ENCODE peak calls at places on chromosomes 6 and 20, in five cellular contexts. C, H, O, E and W are unnamed samples.
A peak's percentile ranks its signal among the peaks of the same experiment; 100 is the strongest.

GRCh38 chr6:143194095-143194589 is 133.5 kb downstream of the AIG1 start:
- DNase-seq in O (no peak), H (no peak), C (no peak), E (no peak), W (no peak)

GRCh38 chr20:9354579-9354978 is 159.8 kb upstream of the LAMP5 start:
- DNase-seq in E (no peak), H (no peak), O (no peak), C (no peak), W (no peak)

GRCh38 chr20:20492521-20493334 is 124.8 kb downstream of the INSM1 start:
- DNase-seq in O (no peak), H (no peak), C (no peak), E (no peak), W (no peak)

GRCh38 chr6:44021628-44022295 is 105.5 kb downstream of the MRPL14 start:
- DNase-seq in O (no peak), H (no peak), C (peak; percentile 35), E (no peak), W (no peak)

GRCh38 chr6:139452176-139452876 is 77.9 kb upstream of the CITED2 start:
- DNase-seq in E (no peak), O (no peak), C (no peak), H (no peak), W (no peak)

GRCh38 chr20:14622796-14623195 is 285.4 kb upstream of the FLRT3 start:
- DNase-seq in E (no peak), H (no peak), O (no peak), C (no peak), W (no peak)

GRCh38 chr6:93516441-93516840 is 97.1 kb upstream of the EPHA7 start:
- DNase-seq in H (no peak), O (no peak), C (no peak), E (no peak), W (no peak)

GRCh38 chr6:113734886-113735481 is 122.2 kb upstream of the MARCKS start:
- DNase-seq in E (no peak), C (no peak), O (no peak), H (no peak), W (no peak)

GRCh38 chr6:108653864-108654402 is 93.2 kb downstream of the FOXO3 start:
- DNase-seq in E (peak; percentile 71), C (peak; percentile 67), H (no peak), O (peak; percentile 70), W (peak; percentile 78)

GRCh38 chr6:167831281-167831680 is 4.6 kb downstream of the AFDN start:
- DNase-seq in C (no peak), H (no peak), E (no peak), O (no peak), W (no peak)

GRCh38 chr6:167833396-167833763 is 6.7 kb downstream of the AFDN start:
- DNase-seq in H (no peak), C (no peak), O (no peak), E (no peak), W (no peak)

GRCh38 chr6:167829513-167829912 is 2.8 kb downstream of the AFDN start:
- DNase-seq in O (no peak), H (no peak), C (no peak), E (no peak), W (no peak)

GRCh38 chr6:167835260-167835659 is 8.5 kb downstream of the AFDN start:
- DNase-seq in H (no peak), O (no peak), C (no peak), E (no peak), W (no peak)

GRCh38 chr6:167832497-167833395 is 6.0 kb downstream of the AFDN start:
- DNase-seq in H (no peak), O (no peak), C (no peak), E (no peak), W (no peak)
- H3K4me1 ChIP-seq in H (peaks cover 24% of the 10 kb centered on the region), O (no peaks in the 10 kb centered on the region), C (no peaks in the 10 kb centered on the region), E (peaks cover 16% of the 10 kb centered on the region), W (peaks cover 64% of the 10 kb centered on the region)

GRCh38 chr6:155171747-155172191 is 92.0 kb upstream of the CLDN20 start:
- DNase-seq in C (no peak), O (no peak), H (no peak), E (no peak), W (no peak)
- H3K4me3 ChIP-seq in C (no peak overlapping the region), O (no peak overlapping the region), H (no peak overlapping the region), E (peak overlapping the region; percentile 23), W (peak overlapping the region; percentile 11)

GRCh38 chr20:33731693-33732165 is at the start of gene ZNF341:
- DNase-seq in E (peak; percentile 89), H (peak; percentile 94), C (peak; percentile 90), O (peak; percentile 92), W (peak; percentile 90)
- TF ChIP-seq CTCF in E (peak; percentile 85), H (peak; percentile 81), C (peak; percentile 86), O (peak; percentile 96), W (peak; percentile 91)

GRCh38 chr6:160333101-160333500 is 15.1 kb upstream of the SLC22A3 start:
- DNase-seq in O (no peak), H (no peak), C (no peak), E (no peak), W (no peak)
- H3K4me1 ChIP-seq in O (no peaks in the 10 kb centered on the region), H (no peaks in the 10 kb centered on the region), C (no peaks in the 10 kb centered on the region), E (peaks cover 5% of the 10 kb centered on the region), W (no peaks in the 10 kb centered on the region)

GRCh38 chr20:63007722-63008488 is 1.1 kb upstream of the BHLHE23 start:
- DNase-seq in E (no peak), C (no peak), H (no peak), O (no peak), W (no peak)

GRCh38 chr20:63011798-63012197 is 5.0 kb upstream of the BHLHE23 start:
- DNase-seq in O (no peak), H (no peak), E (no peak), C (no peak), W (no peak)

GRCh38 chr20:63009044-63009961 is 2.5 kb upstream of the BHLHE23 start:
- DNase-seq in E (peak; percentile 72), C (peak; percentile 76), O (peak; percentile 72), H (peak; percentile 75), W (peak; percentile 73)

GRCh38 chr20:63008541-63009043 is 1.8 kb upstream of the BHLHE23 start:
- DNase-seq in O (no peak), E (no peak), C (no peak), H (no peak), W (no peak)

DNA sequence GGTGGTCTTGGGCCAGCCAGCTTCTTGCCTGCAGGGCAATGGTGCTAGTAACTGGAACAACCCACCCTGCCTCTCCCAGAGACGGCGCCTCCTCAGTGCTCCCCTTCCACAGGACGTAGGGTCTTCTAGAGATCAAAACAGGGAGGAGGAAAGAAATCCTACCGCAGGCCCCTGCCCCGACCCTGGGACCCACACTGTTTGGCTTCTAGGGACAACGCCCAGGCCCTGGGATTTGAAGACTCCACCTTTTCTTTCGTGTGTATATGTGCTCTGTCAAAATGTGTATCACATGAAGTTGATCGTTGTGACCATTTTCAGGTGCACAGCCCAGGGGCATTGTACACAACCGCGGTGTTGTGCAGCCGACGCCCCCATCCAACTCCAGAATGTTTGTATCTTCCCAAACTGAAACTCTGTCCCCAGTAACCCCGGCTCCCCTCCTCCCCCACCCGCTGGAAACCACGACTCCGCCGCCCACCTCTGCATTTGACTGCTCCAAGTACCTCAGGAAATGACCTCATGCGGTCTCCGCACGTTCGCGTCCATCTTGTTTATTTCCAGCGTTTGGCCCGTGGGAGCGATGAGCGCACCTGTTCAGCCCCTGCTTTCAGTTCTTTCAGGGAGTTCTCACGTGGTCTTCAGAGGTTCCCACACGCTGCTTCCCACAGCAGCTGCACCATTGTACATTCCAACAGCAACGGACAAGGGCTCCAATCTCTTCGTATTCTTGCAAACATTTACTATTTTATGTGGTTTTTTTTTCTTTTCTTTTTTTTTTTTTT is 3.4 kb upstream of the BHLHE23 start:
- DNase-seq in H (no peak), O (no peak), C (no peak), E (no peak), W (no peak)
- H3K4me3 ChIP-seq in H (no peak overlapping the region), O (no peak overlapping the region), C (no peak overlapping the region), E (peak overlapping the region; percentile 18), W (no peak overlapping the region)

GRCh38 chr6:52696418-52696817 is 25.5 kb downstream of the TMEM14A start:
- DNase-seq in C (no peak), H (peak; percentile 8), E (no peak), O (no peak), W (no peak)
- TF ChIP-seq CTCF in C (no peak), H (peak; percentile 54), E (no peak), O (no peak), W (no peak)

DNA sequence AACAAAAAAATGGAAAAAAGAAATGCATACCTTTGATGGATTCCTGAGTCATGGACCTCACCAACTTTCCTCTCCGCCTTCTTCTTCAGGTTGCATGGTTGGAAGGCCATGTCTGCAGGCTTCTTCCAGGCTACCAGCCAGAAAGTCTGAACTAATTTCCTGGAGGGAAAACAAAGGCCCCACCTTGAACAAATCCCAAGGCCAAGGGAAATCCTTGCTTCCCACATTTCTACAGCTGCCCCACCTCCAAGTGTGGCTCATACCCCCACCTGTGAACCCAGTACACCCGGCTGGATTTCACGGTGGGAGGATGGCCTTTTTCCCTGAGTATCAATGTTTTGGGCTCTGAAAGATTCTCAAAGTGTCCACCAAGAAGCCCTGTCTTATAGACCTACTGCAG is 22.4 kb downstream of the IL17A start:
- DNase-seq in O (no peak), H (no peak), E (no peak), C (no peak), W (no peak)
- H3K4me1 ChIP-seq in O (no peaks in the 10 kb centered on the region), H (no peaks in the 10 kb centered on the region), E (no peaks in the 10 kb centered on the region), C (no peaks in the 10 kb centered on the region), W (no peaks in the 10 kb centered on the region)

DNA sequence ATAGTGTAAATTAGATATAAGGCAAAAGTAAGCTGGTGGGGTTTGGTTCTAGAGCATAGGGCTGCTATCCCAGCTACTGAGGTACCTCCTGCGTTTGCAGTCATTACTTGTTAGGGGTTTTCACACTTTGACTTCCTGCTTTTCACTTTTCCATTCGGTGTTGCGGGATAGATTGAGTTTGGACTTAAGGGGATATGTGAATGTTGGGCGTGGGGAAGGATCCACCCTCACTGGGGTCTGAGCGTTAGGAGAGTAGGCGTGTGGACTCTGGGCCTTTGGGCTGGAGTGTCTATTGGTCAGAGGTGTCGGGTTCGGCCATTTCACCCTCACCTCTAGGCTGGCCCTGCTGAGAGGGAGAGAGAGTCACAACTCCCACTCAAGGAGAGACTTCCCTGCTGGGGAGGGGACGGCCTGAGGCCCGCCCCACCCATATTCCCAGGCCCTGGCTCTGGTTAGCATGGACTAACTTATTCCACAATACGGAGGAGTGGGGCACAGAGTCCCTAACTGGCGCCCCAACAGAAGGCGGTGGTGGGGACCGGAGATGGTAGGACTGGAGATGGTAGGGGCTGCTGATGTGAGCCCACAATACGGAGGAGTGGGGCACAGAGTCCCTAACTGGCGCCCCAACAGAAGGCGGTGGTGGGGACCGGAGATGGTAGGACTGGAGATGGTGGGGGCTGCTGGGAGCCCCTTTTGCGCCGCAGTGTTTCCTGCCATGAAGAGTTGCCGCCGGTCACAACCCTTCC is 1.6 kb upstream of the PTPRA start:
- DNase-seq in C (no peak), E (no peak), H (no peak), O (no peak), W (no peak)
- H3K4me3 ChIP-seq in C (peak overlapping the region; percentile 58), E (peak overlapping the region; percentile 99), H (peak overlapping the region; percentile 87), O (peak overlapping the region; percentile 79), W (peak overlapping the region; percentile 89)

GRCh38 chr6:150741633-150742200 is 123.8 kb upstream of the MTHFD1L start:
- DNase-seq in E (no peak), C (no peak), O (no peak), H (peak; percentile 68), W (no peak)
- TF ChIP-seq CTCF in E (no peak), C (peak; percentile 3), O (no peak), H (peak; percentile 87), W (peak; percentile 54)

GRCh38 chr20:51094221-51094620 is 71.3 kb upstream of the KCNG1 start:
- DNase-seq in C (no peak), O (no peak), H (no peak), E (no peak), W (no peak)
- H3K4me1 ChIP-seq in C (no peaks in the 10 kb centered on the region), O (peaks cover 1% of the 10 kb centered on the region), H (peaks cover 14% of the 10 kb centered on the region), E (no peaks in the 10 kb centered on the region), W (no peaks in the 10 kb centered on the region)